ENCODE peak calls at places on chromosomes 7 and 10, in seven cellular contexts. One of them, this sample, is unnamed.

GRCh38 chr10:102808380-102808779 is 28.8 kb downstream of the CYP17A1 start:
- DNase-seq in GM12865: no peak
- DNase-seq in BJ: no peak
- DNase-seq in lower lobe of right lung: no peak
- DNase-seq in RWPE1: no peak
- DNase-seq in neural progenitor cell: no peak
- DNase-seq in pancreas: no peak
- DNase-seq in this sample: no peak

GRCh38 chr10:43206391-43207235 is 60.3 kb downstream of the RASGEF1A start:
- DNase-seq in GM12865: no peak
- DNase-seq in BJ: no peak
- DNase-seq in lower lobe of right lung: peak
- DNase-seq in RWPE1: no peak
- DNase-seq in neural progenitor cell: no peak
- DNase-seq in pancreas: no peak
- DNase-seq in this sample: no peak

GRCh38 chr7:128791968-128792319 is at the start of gene CCDC136:
- DNase-seq in GM12865: no peak
- DNase-seq in BJ: no peak
- DNase-seq in lower lobe of right lung: no peak
- DNase-seq in RWPE1: no peak
- DNase-seq in neural progenitor cell: no peak
- DNase-seq in pancreas: no peak
- DNase-seq in this sample: no peak

GRCh38 chr10:77970869-77971803 is 44.6 kb upstream of the DLG5 start:
- DNase-seq in GM12865: no peak
- DNase-seq in BJ: peak
- DNase-seq in lower lobe of right lung: no peak
- DNase-seq in RWPE1: peak
- DNase-seq in neural progenitor cell: peak
- DNase-seq in pancreas: peak
- DNase-seq in this sample: no peak

GRCh38 chr10:74816824-74817498 is 9.4 kb upstream of the KAT6B start:
- DNase-seq in GM12865: no peak
- DNase-seq in BJ: no peak
- DNase-seq in lower lobe of right lung: no peak
- DNase-seq in RWPE1: no peak
- DNase-seq in neural progenitor cell: no peak
- DNase-seq in pancreas: no peak
- DNase-seq in this sample: no peak

GRCh38 chr7:56097700-56098099 is 4.9 kb upstream of the PHKG1 start:
- DNase-seq in GM12865: peak
- DNase-seq in BJ: peak
- DNase-seq in lower lobe of right lung: no peak
- DNase-seq in RWPE1: no peak
- DNase-seq in neural progenitor cell: no peak
- DNase-seq in pancreas: peak
- DNase-seq in this sample: no peak

GRCh38 chr7:130733866-130734524 is at the start of gene KLF14:
- DNase-seq in GM12865: peak
- DNase-seq in BJ: no peak
- DNase-seq in lower lobe of right lung: no peak
- DNase-seq in RWPE1: peak
- DNase-seq in neural progenitor cell: peak
- DNase-seq in pancreas: peak
- DNase-seq in this sample: peak

GRCh38 chr7:140674899-140675701 is 2.4 kb downstream of the ADCK2 start:
- DNase-seq in GM12865: no peak
- DNase-seq in BJ: no peak
- DNase-seq in lower lobe of right lung: no peak
- DNase-seq in RWPE1: no peak
- DNase-seq in neural progenitor cell: peak
- DNase-seq in pancreas: peak
- DNase-seq in this sample: peak

GRCh38 chr7:4882742-4883351 is 669 bp downstream of the RADIL start:
- DNase-seq in GM12865: no peak
- DNase-seq in BJ: no peak
- DNase-seq in lower lobe of right lung: no peak
- DNase-seq in RWPE1: no peak
- DNase-seq in neural progenitor cell: peak
- DNase-seq in pancreas: no peak
- DNase-seq in this sample: no peak

GRCh38 chr7:24864214-24864817 is 107.1 kb upstream of the GSDME start:
- DNase-seq in GM12865: no peak
- DNase-seq in BJ: no peak
- DNase-seq in lower lobe of right lung: no peak
- DNase-seq in RWPE1: no peak
- DNase-seq in neural progenitor cell: no peak
- DNase-seq in pancreas: no peak
- DNase-seq in this sample: no peak

GRCh38 chr7:26156454-26157365 is 4.7 kb downstream of the NFE2L3 start:
- DNase-seq in GM12865: peak
- DNase-seq in BJ: peak
- DNase-seq in lower lobe of right lung: no peak
- DNase-seq in RWPE1: peak
- DNase-seq in neural progenitor cell: no peak
- DNase-seq in pancreas: no peak
- DNase-seq in this sample: peak

GRCh38 chr7:43112088-43112940 is at the start of gene HECW1:
- DNase-seq in GM12865: no peak
- DNase-seq in BJ: no peak
- DNase-seq in lower lobe of right lung: no peak
- DNase-seq in RWPE1: no peak
- DNase-seq in neural progenitor cell: peak
- DNase-seq in pancreas: no peak
- DNase-seq in this sample: no peak

GRCh38 chr7:43110790-43111362 is 1.6 kb upstream of the HECW1 start:
- DNase-seq in GM12865: peak
- DNase-seq in BJ: no peak
- DNase-seq in lower lobe of right lung: no peak
- DNase-seq in RWPE1: no peak
- DNase-seq in neural progenitor cell: no peak
- DNase-seq in pancreas: no peak
- DNase-seq in this sample: no peak

GRCh38 chr7:43104874-43105520 is 7.5 kb upstream of the HECW1 start:
- DNase-seq in GM12865: no peak
- DNase-seq in BJ: no peak
- DNase-seq in lower lobe of right lung: no peak
- DNase-seq in RWPE1: no peak
- DNase-seq in neural progenitor cell: no peak
- DNase-seq in pancreas: no peak
- DNase-seq in this sample: no peak

GRCh38 chr7:43105521-43106120 is 6.8 kb upstream of the HECW1 start:
- DNase-seq in GM12865: no peak
- DNase-seq in BJ: no peak
- DNase-seq in lower lobe of right lung: no peak
- DNase-seq in RWPE1: no peak
- DNase-seq in neural progenitor cell: no peak
- DNase-seq in pancreas: no peak
- DNase-seq in this sample: no peak

GRCh38 chr7:43108255-43109011 is 4.0 kb upstream of the HECW1 start:
- DNase-seq in GM12865: peak
- DNase-seq in BJ: no peak
- DNase-seq in lower lobe of right lung: peak
- DNase-seq in RWPE1: peak
- DNase-seq in neural progenitor cell: peak
- DNase-seq in pancreas: peak
- DNase-seq in this sample: peak
- TF ChIP-seq CTCF in GM12865: peak
- TF ChIP-seq CTCF in BJ: peak
- TF ChIP-seq CTCF in lower lobe of right lung: peak
- TF ChIP-seq CTCF in RWPE1: peak
- TF ChIP-seq CTCF in neural progenitor cell: peak
- TF ChIP-seq CTCF in pancreas: peak
- TF ChIP-seq CTCF in this sample: peak

DNA sequence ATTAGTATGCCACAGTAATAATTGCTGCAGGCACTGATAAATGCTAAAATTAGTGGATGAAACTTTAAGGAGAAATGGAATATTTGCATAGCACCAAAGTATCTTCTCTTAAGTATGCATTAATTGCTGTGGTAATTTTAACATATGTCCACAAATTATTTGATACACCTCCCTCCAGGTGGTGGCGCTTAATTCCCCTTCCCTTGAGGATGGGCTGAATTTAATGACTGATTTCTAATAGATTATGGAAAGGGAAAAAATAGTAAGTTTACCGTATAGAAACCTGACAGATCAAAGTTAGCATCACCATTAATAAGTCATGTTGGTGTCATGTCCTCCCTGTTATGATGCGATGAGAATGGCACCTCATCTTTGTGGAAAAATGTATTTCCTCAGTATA is 519.2 kb downstream of the TFEC start:
- DNase-seq in GM12865: no peak
- DNase-seq in BJ: no peak
- DNase-seq in lower lobe of right lung: no peak
- DNase-seq in RWPE1: no peak
- DNase-seq in neural progenitor cell: no peak
- DNase-seq in pancreas: no peak
- DNase-seq in this sample: peak
- TF ChIP-seq CTCF in GM12865: no peak
- TF ChIP-seq CTCF in BJ: no peak
- TF ChIP-seq CTCF in lower lobe of right lung: no peak
- TF ChIP-seq CTCF in RWPE1: no peak
- TF ChIP-seq CTCF in neural progenitor cell: no peak
- TF ChIP-seq CTCF in pancreas: no peak
- TF ChIP-seq CTCF in this sample: no peak

GRCh38 chr10:132793871-132794849 is 8.2 kb upstream of the NKX6-2 start:
- DNase-seq in GM12865: no peak
- DNase-seq in BJ: no peak
- DNase-seq in lower lobe of right lung: no peak
- DNase-seq in RWPE1: no peak
- DNase-seq in neural progenitor cell: peak
- DNase-seq in pancreas: no peak
- DNase-seq in this sample: no peak
- TF ChIP-seq CTCF in GM12865: no peak
- TF ChIP-seq CTCF in BJ: peak
- TF ChIP-seq CTCF in lower lobe of right lung: no peak
- TF ChIP-seq CTCF in RWPE1: no peak
- TF ChIP-seq CTCF in neural progenitor cell: no peak
- TF ChIP-seq CTCF in pancreas: no peak
- TF ChIP-seq CTCF in this sample: no peak

DNA sequence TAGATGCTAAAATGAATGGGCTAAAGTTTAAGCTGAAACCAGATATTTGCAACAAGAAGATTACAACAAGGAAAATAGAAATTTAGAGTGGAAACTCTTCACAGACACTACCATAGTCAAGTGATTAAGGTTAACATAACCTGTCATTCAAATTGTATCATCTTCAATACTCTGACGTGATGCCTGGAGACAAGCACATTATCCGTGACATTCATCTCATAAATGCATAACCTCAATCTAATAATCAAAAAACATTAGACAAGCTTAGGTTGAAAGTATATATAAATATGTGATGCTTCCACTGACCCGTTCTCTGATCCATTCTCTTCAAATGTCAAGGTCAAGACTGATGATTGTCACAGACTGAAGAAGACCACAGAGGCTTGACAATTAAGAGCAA is 263.8 kb upstream of the MEOX2 start:
- DNase-seq in GM12865: no peak
- DNase-seq in BJ: no peak
- DNase-seq in lower lobe of right lung: no peak
- DNase-seq in RWPE1: no peak
- DNase-seq in neural progenitor cell: no peak
- DNase-seq in pancreas: no peak
- DNase-seq in this sample: no peak
- TF ChIP-seq CTCF in GM12865: no peak
- TF ChIP-seq CTCF in BJ: no peak
- TF ChIP-seq CTCF in lower lobe of right lung: no peak
- TF ChIP-seq CTCF in RWPE1: no peak
- TF ChIP-seq CTCF in neural progenitor cell: no peak
- TF ChIP-seq CTCF in pancreas: no peak
- TF ChIP-seq CTCF in this sample: no peak

GRCh38 chr10:110033724-110034235 is 26.0 kb downstream of the ADD3 start:
- DNase-seq in GM12865: no peak
- DNase-seq in BJ: no peak
- DNase-seq in lower lobe of right lung: no peak
- DNase-seq in RWPE1: no peak
- DNase-seq in neural progenitor cell: no peak
- DNase-seq in pancreas: no peak
- DNase-seq in this sample: no peak

GRCh38 chr10:110036640-110037039 is 28.9 kb downstream of the ADD3 start:
- DNase-seq in GM12865: peak
- DNase-seq in BJ: no peak
- DNase-seq in lower lobe of right lung: no peak
- DNase-seq in RWPE1: no peak
- DNase-seq in neural progenitor cell: no peak
- DNase-seq in pancreas: no peak
- DNase-seq in this sample: no peak

GRCh38 chr10:110034596-110034995 is 26.8 kb downstream of the ADD3 start:
- DNase-seq in GM12865: no peak
- DNase-seq in BJ: no peak
- DNase-seq in lower lobe of right lung: no peak
- DNase-seq in RWPE1: no peak
- DNase-seq in neural progenitor cell: no peak
- DNase-seq in pancreas: no peak
- DNase-seq in this sample: no peak

GRCh38 chr10:110029448-110029847 is 21.7 kb downstream of the ADD3 start:
- DNase-seq in GM12865: no peak
- DNase-seq in BJ: peak
- DNase-seq in lower lobe of right lung: no peak
- DNase-seq in RWPE1: no peak
- DNase-seq in neural progenitor cell: no peak
- DNase-seq in pancreas: no peak
- DNase-seq in this sample: no peak

DNA sequence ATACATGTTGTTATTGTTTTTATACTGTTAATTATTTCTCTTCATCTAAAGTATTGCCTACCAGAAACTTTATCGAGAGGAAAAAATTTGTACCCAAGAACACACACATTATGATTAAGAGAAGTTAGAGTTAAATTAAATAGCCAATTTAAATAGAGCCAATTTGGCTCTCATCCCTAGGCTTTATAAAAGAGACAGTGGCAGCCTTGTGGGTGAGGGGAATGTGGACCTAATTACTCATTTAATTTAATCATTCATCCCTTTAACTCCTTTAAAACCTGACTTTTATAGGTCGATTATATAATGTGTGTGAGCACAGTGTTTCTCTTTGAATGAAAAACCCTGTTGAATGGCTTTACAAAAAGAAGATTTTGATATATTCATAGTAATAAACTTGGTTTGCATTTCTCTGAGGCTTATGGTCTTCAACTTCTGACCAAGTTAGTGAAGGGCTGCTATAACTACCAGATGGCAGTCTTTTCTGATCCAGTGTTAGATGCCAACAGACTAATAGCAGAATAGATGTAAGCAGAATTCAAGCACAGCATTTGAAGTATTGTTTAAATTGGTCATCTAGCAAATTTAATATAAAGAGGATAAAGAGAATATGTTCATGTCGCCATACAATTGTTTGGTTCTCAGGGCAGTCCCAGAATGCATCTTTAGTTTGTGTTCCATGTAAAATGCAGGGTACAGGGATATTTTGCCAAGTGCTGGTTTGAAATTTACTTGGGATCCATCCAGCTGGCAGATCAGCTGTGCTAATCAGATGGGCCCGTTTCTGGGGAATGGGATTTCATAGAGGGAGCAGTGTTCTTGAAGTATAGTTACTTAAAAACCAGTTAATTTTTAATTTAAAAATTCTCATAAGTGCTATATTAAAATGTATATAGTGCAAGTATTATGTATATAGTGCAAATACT is 25.3 kb downstream of the ADD3 start:
- DNase-seq in GM12865: no peak
- DNase-seq in BJ: no peak
- DNase-seq in lower lobe of right lung: no peak
- DNase-seq in RWPE1: no peak
- DNase-seq in neural progenitor cell: no peak
- DNase-seq in pancreas: peak
- DNase-seq in this sample: no peak
- TF ChIP-seq CTCF in GM12865: no peak
- TF ChIP-seq CTCF in BJ: no peak
- TF ChIP-seq CTCF in lower lobe of right lung: no peak
- TF ChIP-seq CTCF in RWPE1: no peak
- TF ChIP-seq CTCF in neural progenitor cell: no peak
- TF ChIP-seq CTCF in pancreas: no peak
- TF ChIP-seq CTCF in this sample: no peak